ENCODE peak calls at places on chromosomes 4 and X, in six cellular contexts. W is tibial nerve, Y is A549, R is transverse colon, L is HepG2, X is H1. J is an unnamed sample.

GRCh38 chr4:77930154-77930553 is 67.5 kb downstream of the MRPL1 start:
- DNase-seq in W (no peak), Y (no peak), R (no peak), L (no peak), X (no peak), J (no peak)

GRCh38 chrX:117973175-117974075 is 143.2 kb downstream of the KLHL13 start:
- DNase-seq in W (no peak), Y (no peak), R (no peak), L (no peak), X (no peak), J (no peak)

GRCh38 chrX:103793541-103793932 is 16.9 kb downstream of the PLP1 start:
- DNase-seq in W (no peak), Y (no peak), R (no peak), L (no peak), X (no peak), J (no peak)

GRCh38 chr4:22412013-22412412 is 103.9 kb downstream of the ADGRA3 start:
- DNase-seq in W (no peak), Y (no peak), R (no peak), L (no peak), X (no peak), J (no peak)

GRCh38 chr4:175176710-175177109 is 258.6 kb downstream of the ADAM29 start:
- DNase-seq in W (no peak), Y (no peak), R (no peak), L (no peak), X (no peak), J (no peak)

GRCh38 chr4:10121568-10122097 is 5.0 kb upstream of the WDR1 start:
- DNase-seq in W (no peak), Y (no peak), R (no peak), L (peak), X (no peak), J (no peak)

GRCh38 chrX:149829751-149830191 is 48.0 kb downstream of the MAGEA9 start:
- DNase-seq in W (no peak), Y (no peak), R (no peak), L (no peak), X (no peak), J (no peak)

GRCh38 chr4:150960818-150961217 is 54.3 kb downstream of the LRBA start:
- DNase-seq in W (no peak), Y (peak), R (no peak), L (peak), X (peak), J (no peak)

GRCh38 chr4:46258436-46258835 is 131.5 kb downstream of the GABRA2 start:
- DNase-seq in W (no peak), Y (no peak), R (no peak), L (no peak), X (no peak), J (no peak)

GRCh38 chrX:15834827-15835595 is 19.6 kb downstream of the AP1S2 start:
- DNase-seq in W (no peak), Y (no peak), R (no peak), L (no peak), X (no peak), J (no peak)

GRCh38 chrX:77693594-77693993 is 92.4 kb downstream of the ATRX start:
- DNase-seq in W (no peak), Y (no peak), R (no peak), L (no peak), X (no peak), J (no peak)

GRCh38 chr4:153634737-153635353 is 49.2 kb upstream of the TLR2 start:
- DNase-seq in W (no peak), Y (peak), R (no peak), L (peak), X (no peak), J (no peak)

GRCh38 chr4:150004481-150004880 is 73.8 kb upstream of the DCLK2 start:
- DNase-seq in W (no peak), Y (peak), R (no peak), L (no peak), X (no peak), J (no peak)

GRCh38 chr4:159366966-159367365 is 264.1 kb downstream of the RAPGEF2 start:
- DNase-seq in W (no peak), Y (peak), R (no peak), L (peak), X (no peak), J (no peak)

GRCh38 chrX:5681159-5681558 is 547.5 kb downstream of the NLGN4X start:
- DNase-seq in W (no peak), Y (no peak), R (no peak), L (no peak), X (no peak), J (no peak)

GRCh38 chr4:186848437-186848836 is 124.8 kb upstream of the FAT1 start:
- DNase-seq in W (no peak), Y (no peak), R (no peak), L (no peak), X (no peak), J (no peak)

GRCh38 chr4:37561803-37562207 is 124.4 kb downstream of the RELL1 start:
- DNase-seq in W (no peak), Y (peak), R (no peak), L (peak), X (no peak), J (no peak)

GRCh38 chr4:101774807-101775206 is 15.7 kb upstream of the BANK1 start:
- DNase-seq in W (no peak), Y (peak), R (no peak), L (peak), X (no peak), J (no peak)

GRCh38 chrX:9786839-9787635 is 808 bp downstream of the SHROOM2 start:
- DNase-seq in W (no peak), Y (no peak), R (no peak), L (no peak), X (no peak), J (peak)

GRCh38 chr4:99835942-99836341 is 19.3 kb downstream of the DAPP1 start:
- DNase-seq in W (no peak), Y (no peak), R (no peak), L (no peak), X (no peak), J (no peak)

GRCh38 chr4:4311193-4311592 is 21.1 kb downstream of the ZBTB49 start:
- DNase-seq in W (no peak), Y (no peak), R (no peak), L (no peak), X (no peak), J (no peak)

GRCh38 chr4:93809773-93810172 is 18.8 kb upstream of the ATOH1 start:
- DNase-seq in W (no peak), Y (no peak), R (peak), L (no peak), X (no peak), J (peak)

GRCh38 chr4:41728571-41728908 is 20.0 kb downstream of the PHOX2B start:
- DNase-seq in W (no peak), Y (no peak), R (no peak), L (no peak), X (no peak), J (no peak)

GRCh38 chr4:34432706-34433105 is 1811.6 kb downstream of the ARAP2 start:
- DNase-seq in W (no peak), Y (no peak), R (no peak), L (no peak), X (no peak), J (no peak)

GRCh38 chr4:116636917-116637316 is 448.5 kb downstream of the TRAM1L1 start:
- DNase-seq in W (no peak), Y (no peak), R (no peak), L (no peak), X (no peak), J (no peak)

GRCh38 chr4:41216294-41217019 is 2.1 kb upstream of the APBB2 start:
- DNase-seq in W (no peak), Y (peak), R (peak), L (peak), X (peak), J (peak)

GRCh38 chr4:70183168-70183939 is 12.2 kb upstream of the ODAM start:
- DNase-seq in W (no peak), Y (peak), R (peak), L (peak), X (peak), J (no peak)

GRCh38 chr4:124030038-124030638 is 633.5 kb downstream of the SPRY1 start:
- DNase-seq in W (no peak), Y (no peak), R (no peak), L (no peak), X (no peak), J (no peak)

GRCh38 chr4:1253831-1254230 is 4.9 kb upstream of the CTBP1 start:
- DNase-seq in W (no peak), Y (no peak), R (no peak), L (no peak), X (no peak), J (no peak)

GRCh38 chr4:73236151-73236550 is 22.4 kb downstream of the ANKRD17 start:
- DNase-seq in W (no peak), Y (no peak), R (no peak), L (no peak), X (no peak), J (no peak)

GRCh38 chrX:37332987-37333658 is 16.0 kb upstream of the PRRG1 start:
- DNase-seq in W (no peak), Y (no peak), R (no peak), L (no peak), X (no peak), J (no peak)

GRCh38 chrX:49858341-49858740 is 20.9 kb upstream of the USP27X start:
- DNase-seq in W (no peak), Y (no peak), R (no peak), L (peak), X (no peak), J (no peak)

GRCh38 chr4:165605811-165606210 is 227.0 kb downstream of the CPE start:
- DNase-seq in W (no peak), Y (no peak), R (no peak), L (no peak), X (no peak), J (no peak)

GRCh38 chrX:71534773-71535544 is 2.1 kb downstream of the OGT start:
- DNase-seq in W (no peak), Y (no peak), R (no peak), L (peak), X (no peak), J (no peak)

GRCh38 chrX:72609313-72609712 is 36.7 kb upstream of the HDAC8 start:
- DNase-seq in W (no peak), Y (peak), R (no peak), L (peak), X (no peak), J (no peak)

GRCh38 chr4:156765277-156765676 is 206.3 kb downstream of the PDGFC start:
- DNase-seq in W (no peak), Y (no peak), R (no peak), L (peak), X (no peak), J (peak)

GRCh38 chr4:30769093-30769492 is 48.9 kb downstream of the PCDH7 start:
- DNase-seq in W (no peak), Y (no peak), R (no peak), L (no peak), X (no peak), J (no peak)

GRCh38 chr4:78417603-78418002 is 134.0 kb upstream of the ANXA3 start:
- DNase-seq in W (no peak), Y (no peak), R (no peak), L (no peak), X (no peak), J (no peak)

GRCh38 chr4:76696109-76696508 is 201.8 kb downstream of the SOWAHB start:
- DNase-seq in W (no peak), Y (no peak), R (no peak), L (peak), X (peak), J (no peak)
- H3K27ac ChIP-seq in W (peak), Y (peak), R (no peak), L (no peak), X (no peak), J (no peak)

DNA sequence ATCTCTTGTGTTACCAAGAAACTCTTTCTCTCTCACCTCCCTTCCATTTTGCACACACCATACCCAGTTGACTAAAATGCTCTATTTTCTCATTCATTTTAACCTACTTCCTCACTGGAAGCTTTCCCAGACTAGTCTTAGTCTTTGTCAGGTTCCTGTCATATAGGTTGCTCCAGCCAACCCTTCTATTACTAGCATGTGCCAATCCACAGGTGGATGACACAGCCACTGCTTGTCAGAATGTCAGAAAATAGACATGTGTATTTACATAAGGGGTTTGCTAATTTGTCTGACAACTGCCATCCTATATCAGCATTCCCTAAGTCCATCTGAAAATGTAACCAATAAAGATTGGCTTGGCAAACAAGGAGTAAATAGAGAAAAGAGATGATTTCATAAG is 239.2 kb upstream of the SMIM31 start:
- DNase-seq in W (no peak), Y (no peak), R (no peak), L (no peak), X (no peak), J (no peak)
- TF ChIP-seq EP300 in W (no peak), Y (no peak), R (no peak), L (no peak), X (no peak), J (no peak)

DNA sequence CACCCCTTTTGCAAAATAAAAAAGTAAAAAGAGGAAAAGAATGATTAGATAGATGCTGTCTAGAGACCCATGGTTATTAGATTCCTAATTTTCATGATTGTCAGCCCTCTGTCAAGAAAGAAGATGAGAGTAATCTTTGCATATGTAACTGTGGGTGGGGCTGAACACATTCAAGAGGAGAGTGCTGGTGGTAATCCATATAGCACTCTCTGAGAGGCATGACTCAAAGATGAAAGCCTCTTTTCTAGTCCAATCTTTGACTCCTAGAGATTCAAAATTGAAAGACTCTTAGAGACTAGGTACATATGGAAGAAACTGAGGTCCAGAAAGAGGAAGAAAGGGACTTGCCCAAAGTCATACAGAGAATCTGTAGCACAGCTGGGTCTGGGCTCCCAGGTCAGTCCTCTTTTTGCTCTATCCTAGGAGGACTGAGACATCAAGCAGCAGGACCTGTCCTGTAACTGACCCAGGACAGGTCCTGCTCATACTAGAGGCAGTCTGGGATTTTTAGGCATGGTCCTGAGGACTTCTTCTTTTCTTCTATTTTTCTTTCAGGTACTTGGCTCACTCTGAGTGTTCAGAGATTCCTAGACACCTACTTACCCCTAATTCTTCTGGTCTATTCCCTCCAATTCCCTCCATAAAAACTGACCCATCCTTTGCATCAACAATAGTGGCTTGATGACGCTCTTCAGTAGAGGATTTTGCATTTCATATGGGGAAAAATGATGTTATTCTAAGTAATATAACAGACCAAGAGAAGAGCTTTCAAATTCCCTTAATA is 23.8 kb downstream of the VSIG4 start:
- DNase-seq in W (no peak), Y (no peak), R (no peak), L (no peak), X (no peak), J (no peak)
- TF ChIP-seq POLR2A in W (no peak), Y (no peak), R (no peak), L (no peak), X (no peak), J (no peak)

DNA sequence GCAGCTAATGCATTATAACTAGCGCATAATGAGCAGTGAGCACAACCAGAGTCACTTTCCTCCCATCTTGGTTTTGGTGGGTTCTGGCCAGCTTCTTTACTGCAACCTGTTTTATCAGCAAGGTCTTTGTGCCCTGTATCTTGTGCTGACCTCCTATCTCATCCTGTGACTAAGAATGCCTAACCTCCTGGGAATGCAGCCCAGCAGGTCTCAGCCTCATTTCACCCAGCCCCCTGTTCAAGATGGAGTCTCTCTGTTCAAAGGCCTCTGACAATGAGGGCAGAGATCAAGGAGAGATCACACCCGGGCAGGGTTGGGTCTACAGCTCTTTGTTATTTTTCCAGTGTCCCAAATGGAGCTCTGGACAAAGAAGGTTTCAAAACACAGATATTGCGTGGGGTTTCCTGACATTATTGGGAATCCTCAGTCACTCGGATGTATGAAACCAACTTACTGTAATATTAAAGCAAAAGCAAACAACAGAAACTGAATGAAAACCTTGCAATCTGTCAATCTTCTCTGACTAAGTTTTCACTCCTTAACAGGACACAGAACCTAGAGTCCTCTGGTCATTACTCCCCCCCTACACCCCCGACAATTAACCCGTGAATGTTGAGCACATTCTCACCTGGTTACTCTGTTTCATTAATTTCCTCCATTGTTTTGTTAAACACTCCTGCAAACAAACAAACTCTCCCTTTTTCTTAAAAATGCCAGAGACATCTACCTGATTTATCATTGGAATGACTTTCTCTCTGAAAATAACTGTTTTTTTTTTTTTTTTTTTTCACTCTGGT is 468.8 kb upstream of the PRKX start:
- DNase-seq in W (no peak), Y (no peak), R (no peak), L (no peak), X (peak), J (no peak)
- H3K27ac ChIP-seq in W (no peak), Y (no peak), R (no peak), L (no peak), X (no peak), J (no peak)

DNA sequence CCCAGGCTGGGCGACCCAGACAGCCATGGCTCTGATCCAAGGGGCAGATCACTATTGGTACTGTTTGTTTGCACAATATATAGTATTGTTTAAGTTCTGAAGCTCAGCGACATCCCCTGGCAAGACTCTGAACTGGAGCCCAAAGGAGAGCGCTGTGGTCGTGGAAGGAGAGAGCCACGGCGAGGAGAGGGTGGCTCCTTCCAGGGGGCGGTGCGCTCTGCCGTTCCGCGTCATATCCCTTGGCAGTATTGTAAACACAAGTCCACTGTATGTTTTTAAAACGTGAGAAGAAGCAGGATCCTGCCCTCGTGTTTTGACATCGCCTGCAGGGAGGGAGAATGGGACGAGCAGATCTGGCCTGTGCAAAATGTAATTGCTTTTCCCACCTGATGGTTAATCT is 185.5 kb downstream of the RAB28 start:
- DNase-seq in W (no peak), Y (no peak), R (peak), L (peak), X (no peak), J (no peak)
- TF ChIP-seq EP300 in W (no peak), Y (no peak), R (peak), L (no peak), X (no peak), J (no peak)

GRCh38 chrX:13398073-13398823 is 78.4 kb upstream of the ATXN3L start:
- DNase-seq in W (no peak), Y (peak), R (peak), L (peak), X (no peak), J (peak)
- TF ChIP-seq POLR2A in W (no peak), Y (no peak), R (no peak), L (no peak), X (no peak), J (no peak)

GRCh38 chr4:106266201-106266600 is 49.8 kb downstream of the TBCK start:
- DNase-seq in W (no peak), Y (peak), R (no peak), L (peak), X (no peak), J (no peak)

GRCh38 chr4:106261980-106262379 is 54.0 kb downstream of the TBCK start:
- DNase-seq in W (no peak), Y (no peak), R (no peak), L (no peak), X (no peak), J (no peak)

GRCh38 chr4:106268731-106269272 is 47.2 kb downstream of the TBCK start:
- DNase-seq in W (no peak), Y (no peak), R (no peak), L (no peak), X (no peak), J (no peak)

GRCh38 chr4:106263594-106264330 is 52.2 kb downstream of the TBCK start:
- DNase-seq in W (no peak), Y (no peak), R (no peak), L (no peak), X (no peak), J (no peak)

DNA sequence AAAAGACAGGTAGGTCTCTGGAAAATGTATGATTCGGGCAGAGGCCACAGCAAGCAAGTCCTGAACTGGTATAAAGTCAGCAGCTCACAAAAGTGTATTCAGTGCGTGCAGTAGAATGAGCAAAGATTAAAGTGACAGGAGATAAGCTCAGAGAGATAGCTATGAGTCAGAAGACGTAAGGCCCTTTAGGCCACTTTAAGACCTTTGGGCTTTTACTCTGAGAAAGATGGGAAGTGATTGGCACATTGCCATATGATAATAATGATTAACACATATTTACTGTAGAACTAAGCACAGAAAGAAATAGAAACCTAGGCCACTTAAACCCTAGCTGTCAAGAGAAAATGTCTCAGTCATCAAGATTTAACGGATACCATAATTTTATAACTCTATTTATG is 51.7 kb downstream of the TBCK start:
- DNase-seq in W (no peak), Y (peak), R (no peak), L (peak), X (no peak), J (no peak)
- H3K27ac ChIP-seq in W (no peak), Y (peak), R (no peak), L (peak), X (no peak), J (no peak)

GRCh38 chr4:148814030-148814429 is 371.8 kb upstream of the NR3C2 start:
- DNase-seq in W (no peak), Y (no peak), R (no peak), L (no peak), X (no peak), J (no peak)
- TF ChIP-seq EP300 in W (no peak), Y (no peak), R (no peak), L (no peak), X (no peak), J (no peak)

GRCh38 chrX:54043696-54044125 is 562 bp downstream of the PHF8 start:
- DNase-seq in W (no peak), Y (no peak), R (peak), L (no peak), X (peak), J (no peak)
- TF ChIP-seq POLR2A in W (no peak), Y (peak), R (peak), L (peak), X (no peak), J (no peak)